ENCODE peak calls at places on chromosomes 6 and 20, in nine cellular contexts. One of them, this sample, is unnamed.
A peak's percentile ranks its signal among the peaks of the same experiment; 100 is the strongest.

GRCh38 chr6:69936674-69937363 is 70.5 kb downstream of the COL19A1 start:
- DNase-seq in GM23338: peak; percentile 2
- DNase-seq in tibial artery: no peak
- DNase-seq in fibroblast of the aortic adventitia: peak; percentile 67
- DNase-seq in astrocyte: peak; percentile 4
- DNase-seq in HL-60: no peak
- DNase-seq in lung: no peak
- DNase-seq in activated B cell treated with CpG ODN at 0.5 μM for 24 hours: no peak
- DNase-seq in epithelial cell of esophagus: peak; percentile 45
- DNase-seq in this sample: no peak

GRCh38 chr20:63657260-63657936 is 714 bp upstream of the RTEL1 start:
- DNase-seq in epithelial cell of esophagus: no peak
- DNase-seq in fibroblast of the aortic adventitia: no peak
- DNase-seq in GM23338: peak; percentile 56
- DNase-seq in HL-60: no peak
- DNase-seq in astrocyte: no peak
- DNase-seq in tibial artery: no peak
- DNase-seq in activated B cell treated with CpG ODN at 0.5 μM for 24 hours: no peak
- DNase-seq in lung: no peak
- DNase-seq in this sample: no peak

GRCh38 chr6:137016366-137016765 is 28.4 kb downstream of the IL20RA start:
- DNase-seq in astrocyte: peak; percentile 97
- DNase-seq in HL-60: no peak
- DNase-seq in epithelial cell of esophagus: no peak
- DNase-seq in lung: no peak
- DNase-seq in activated B cell treated with CpG ODN at 0.5 μM for 24 hours: no peak
- DNase-seq in GM23338: no peak
- DNase-seq in fibroblast of the aortic adventitia: peak; percentile 84
- DNase-seq in tibial artery: no peak
- DNase-seq in this sample: no peak

GRCh38 chr6:13715444-13715883 is 3.8 kb upstream of the RANBP9 start:
- DNase-seq in HL-60: peak; percentile 93
- DNase-seq in fibroblast of the aortic adventitia: no peak
- DNase-seq in activated B cell treated with CpG ODN at 0.5 μM for 24 hours: no peak
- DNase-seq in tibial artery: no peak
- DNase-seq in epithelial cell of esophagus: peak; percentile 78
- DNase-seq in GM23338: no peak
- DNase-seq in lung: no peak
- DNase-seq in astrocyte: no peak
- DNase-seq in this sample: no peak

GRCh38 chr20:34604980-34605788 is 46.7 kb downstream of the MAP1LC3A start:
- DNase-seq in astrocyte: peak; percentile 20
- DNase-seq in activated B cell treated with CpG ODN at 0.5 μM for 24 hours: no peak
- DNase-seq in GM23338: no peak
- DNase-seq in fibroblast of the aortic adventitia: peak; percentile 27
- DNase-seq in lung: no peak
- DNase-seq in epithelial cell of esophagus: no peak
- DNase-seq in tibial artery: no peak
- DNase-seq in HL-60: no peak
- DNase-seq in this sample: no peak

GRCh38 chr6:145028144-145028818 is 707.0 kb downstream of the EPM2A start:
- DNase-seq in tibial artery: no peak
- DNase-seq in HL-60: no peak
- DNase-seq in GM23338: peak; percentile 60
- DNase-seq in fibroblast of the aortic adventitia: peak; percentile 43
- DNase-seq in activated B cell treated with CpG ODN at 0.5 μM for 24 hours: no peak
- DNase-seq in astrocyte: no peak
- DNase-seq in epithelial cell of esophagus: peak; percentile 70
- DNase-seq in lung: no peak
- DNase-seq in this sample: no peak

GRCh38 chr6:168247456-168248147 is 72.0 kb downstream of the DACT2 start:
- DNase-seq in GM23338: no peak
- DNase-seq in lung: peak; percentile 57
- DNase-seq in tibial artery: no peak
- DNase-seq in fibroblast of the aortic adventitia: no peak
- DNase-seq in activated B cell treated with CpG ODN at 0.5 μM for 24 hours: no peak
- DNase-seq in epithelial cell of esophagus: no peak
- DNase-seq in astrocyte: no peak
- DNase-seq in HL-60: no peak
- DNase-seq in this sample: no peak

GRCh38 chr6:41700577-41701347 is 34.6 kb downstream of the TFEB start:
- DNase-seq in epithelial cell of esophagus: no peak
- DNase-seq in HL-60: no peak
- DNase-seq in GM23338: peak; percentile 57
- DNase-seq in activated B cell treated with CpG ODN at 0.5 μM for 24 hours: no peak
- DNase-seq in astrocyte: no peak
- DNase-seq in lung: no peak
- DNase-seq in tibial artery: no peak
- DNase-seq in fibroblast of the aortic adventitia: no peak
- DNase-seq in this sample: no peak

GRCh38 chr6:108798672-108799355 is 49.4 kb upstream of the ARMC2 start:
- DNase-seq in fibroblast of the aortic adventitia: no peak
- DNase-seq in GM23338: peak; percentile 27
- DNase-seq in HL-60: no peak
- DNase-seq in lung: no peak
- DNase-seq in epithelial cell of esophagus: no peak
- DNase-seq in tibial artery: peak; percentile 34
- DNase-seq in activated B cell treated with CpG ODN at 0.5 μM for 24 hours: no peak
- DNase-seq in astrocyte: no peak
- DNase-seq in this sample: no peak

GRCh38 chr6:149084761-149085574 is 232.5 kb upstream of the TAB2 start:
- DNase-seq in GM23338: no peak
- DNase-seq in lung: no peak
- DNase-seq in activated B cell treated with CpG ODN at 0.5 μM for 24 hours: no peak
- DNase-seq in fibroblast of the aortic adventitia: no peak
- DNase-seq in tibial artery: no peak
- DNase-seq in HL-60: no peak
- DNase-seq in epithelial cell of esophagus: no peak
- DNase-seq in astrocyte: no peak
- DNase-seq in this sample: no peak

GRCh38 chr6:106381871-106382270 is 21.4 kb downstream of the CRYBG1 start:
- DNase-seq in lung: no peak
- DNase-seq in HL-60: no peak
- DNase-seq in GM23338: peak; percentile 17
- DNase-seq in astrocyte: no peak
- DNase-seq in fibroblast of the aortic adventitia: peak; percentile 29
- DNase-seq in epithelial cell of esophagus: peak; percentile 89
- DNase-seq in tibial artery: no peak
- DNase-seq in activated B cell treated with CpG ODN at 0.5 μM for 24 hours: no peak
- DNase-seq in this sample: no peak

GRCh38 chr6:73665686-73666319 is 12.0 kb upstream of the SLC17A5 start:
- DNase-seq in astrocyte: no peak
- DNase-seq in activated B cell treated with CpG ODN at 0.5 μM for 24 hours: no peak
- DNase-seq in GM23338: no peak
- DNase-seq in epithelial cell of esophagus: peak; percentile 52
- DNase-seq in tibial artery: no peak
- DNase-seq in HL-60: no peak
- DNase-seq in lung: no peak
- DNase-seq in fibroblast of the aortic adventitia: no peak
- DNase-seq in this sample: no peak

GRCh38 chr6:11586574-11586973 is 49.0 kb downstream of the TMEM170B start:
- DNase-seq in tibial artery: no peak
- DNase-seq in astrocyte: peak; percentile 94
- DNase-seq in HL-60: no peak
- DNase-seq in lung: no peak
- DNase-seq in epithelial cell of esophagus: peak; percentile 72
- DNase-seq in activated B cell treated with CpG ODN at 0.5 μM for 24 hours: no peak
- DNase-seq in fibroblast of the aortic adventitia: peak; percentile 76
- DNase-seq in GM23338: peak; percentile 59
- DNase-seq in this sample: no peak

GRCh38 chr6:137978252-137978896 is 111.3 kb downstream of the TNFAIP3 start:
- DNase-seq in tibial artery: no peak
- DNase-seq in epithelial cell of esophagus: peak; percentile 85
- DNase-seq in GM23338: no peak
- DNase-seq in fibroblast of the aortic adventitia: peak; percentile 63
- DNase-seq in HL-60: no peak
- DNase-seq in activated B cell treated with CpG ODN at 0.5 μM for 24 hours: no peak
- DNase-seq in astrocyte: no peak
- DNase-seq in lung: no peak
- DNase-seq in this sample: no peak

GRCh38 chr6:13913226-13914001 is 11.3 kb upstream of the RNF182 start:
- DNase-seq in astrocyte: no peak
- DNase-seq in GM23338: no peak
- DNase-seq in fibroblast of the aortic adventitia: no peak
- DNase-seq in epithelial cell of esophagus: no peak
- DNase-seq in tibial artery: no peak
- DNase-seq in activated B cell treated with CpG ODN at 0.5 μM for 24 hours: no peak
- DNase-seq in HL-60: no peak
- DNase-seq in lung: no peak
- DNase-seq in this sample: no peak

GRCh38 chr6:35449287-35449881 is 2.8 kb upstream of the FANCE start:
- DNase-seq in activated B cell treated with CpG ODN at 0.5 μM for 24 hours: peak; percentile 30
- DNase-seq in fibroblast of the aortic adventitia: peak; percentile 78
- DNase-seq in GM23338: peak; percentile 93
- DNase-seq in tibial artery: no peak
- DNase-seq in astrocyte: peak; percentile 38
- DNase-seq in lung: no peak
- DNase-seq in epithelial cell of esophagus: peak; percentile 70
- DNase-seq in HL-60: no peak
- DNase-seq in this sample: no peak

GRCh38 chr6:53055873-53056272 is 9.3 kb upstream of the FBXO9 start:
- DNase-seq in activated B cell treated with CpG ODN at 0.5 μM for 24 hours: no peak
- DNase-seq in epithelial cell of esophagus: no peak
- DNase-seq in astrocyte: no peak
- DNase-seq in lung: no peak
- DNase-seq in tibial artery: no peak
- DNase-seq in HL-60: no peak
- DNase-seq in fibroblast of the aortic adventitia: no peak
- DNase-seq in GM23338: no peak
- DNase-seq in this sample: no peak

GRCh38 chr6:28326371-28326948 is 9.5 kb downstream of the ZSCAN31 start:
- DNase-seq in astrocyte: no peak
- DNase-seq in activated B cell treated with CpG ODN at 0.5 μM for 24 hours: no peak
- DNase-seq in tibial artery: no peak
- DNase-seq in epithelial cell of esophagus: no peak
- DNase-seq in fibroblast of the aortic adventitia: no peak
- DNase-seq in HL-60: no peak
- DNase-seq in lung: no peak
- DNase-seq in GM23338: no peak
- DNase-seq in this sample: no peak
- TF ChIP-seq CTCF in astrocyte: no peak
- TF ChIP-seq CTCF in activated B cell treated with CpG ODN at 0.5 μM for 24 hours: no peak
- TF ChIP-seq CTCF in tibial artery: no peak
- TF ChIP-seq CTCF in epithelial cell of esophagus: no peak
- TF ChIP-seq CTCF in fibroblast of the aortic adventitia: no peak
- TF ChIP-seq CTCF in HL-60: no peak
- TF ChIP-seq CTCF in lung: no peak
- TF ChIP-seq CTCF in GM23338: no peak
- TF ChIP-seq CTCF in this sample: no peak

GRCh38 chr6:7851780-7852179 is 58.8 kb downstream of the TXNDC5 start:
- DNase-seq in lung: no peak
- DNase-seq in tibial artery: no peak
- DNase-seq in fibroblast of the aortic adventitia: no peak
- DNase-seq in HL-60: no peak
- DNase-seq in epithelial cell of esophagus: no peak
- DNase-seq in activated B cell treated with CpG ODN at 0.5 μM for 24 hours: no peak
- DNase-seq in astrocyte: no peak
- DNase-seq in GM23338: no peak
- DNase-seq in this sample: no peak

GRCh38 chr6:7848229-7848628 is 62.4 kb downstream of the TXNDC5 start:
- DNase-seq in fibroblast of the aortic adventitia: no peak
- DNase-seq in GM23338: no peak
- DNase-seq in tibial artery: no peak
- DNase-seq in lung: no peak
- DNase-seq in HL-60: no peak
- DNase-seq in astrocyte: no peak
- DNase-seq in epithelial cell of esophagus: no peak
- DNase-seq in activated B cell treated with CpG ODN at 0.5 μM for 24 hours: no peak
- DNase-seq in this sample: no peak

GRCh38 chr6:7841781-7842468 is 68.7 kb downstream of the TXNDC5 start:
- DNase-seq in tibial artery: no peak
- DNase-seq in HL-60: no peak
- DNase-seq in fibroblast of the aortic adventitia: peak; percentile 76
- DNase-seq in astrocyte: no peak
- DNase-seq in GM23338: no peak
- DNase-seq in epithelial cell of esophagus: no peak
- DNase-seq in lung: no peak
- DNase-seq in activated B cell treated with CpG ODN at 0.5 μM for 24 hours: no peak
- DNase-seq in this sample: no peak

GRCh38 chr6:7846971-7847818 is 63.4 kb downstream of the TXNDC5 start:
- DNase-seq in lung: no peak
- DNase-seq in GM23338: peak; percentile 27
- DNase-seq in tibial artery: no peak
- DNase-seq in astrocyte: peak; percentile 26
- DNase-seq in activated B cell treated with CpG ODN at 0.5 μM for 24 hours: no peak
- DNase-seq in epithelial cell of esophagus: peak; percentile 11
- DNase-seq in fibroblast of the aortic adventitia: peak; percentile 87
- DNase-seq in HL-60: no peak
- DNase-seq in this sample: no peak
- TF ChIP-seq CTCF in lung: no peak
- TF ChIP-seq CTCF in GM23338: peak; percentile 36
- TF ChIP-seq CTCF in tibial artery: peak; percentile 13
- TF ChIP-seq CTCF in astrocyte: no peak
- TF ChIP-seq CTCF in activated B cell treated with CpG ODN at 0.5 μM for 24 hours: no peak
- TF ChIP-seq CTCF in epithelial cell of esophagus: no peak
- TF ChIP-seq CTCF in fibroblast of the aortic adventitia: peak; percentile 74
- TF ChIP-seq CTCF in HL-60: no peak
- TF ChIP-seq CTCF in this sample: no peak

GRCh38 chr6:25375125-25375524 is 96.0 kb downstream of the CARMIL1 start:
- DNase-seq in tibial artery: no peak
- DNase-seq in GM23338: no peak
- DNase-seq in HL-60: no peak
- DNase-seq in lung: no peak
- DNase-seq in activated B cell treated with CpG ODN at 0.5 μM for 24 hours: no peak
- DNase-seq in fibroblast of the aortic adventitia: no peak
- DNase-seq in astrocyte: no peak
- DNase-seq in epithelial cell of esophagus: no peak
- DNase-seq in this sample: no peak

GRCh38 chr6:25381077-25381476 is 101.9 kb downstream of the CARMIL1 start:
- DNase-seq in GM23338: no peak
- DNase-seq in astrocyte: no peak
- DNase-seq in fibroblast of the aortic adventitia: peak; percentile 25
- DNase-seq in activated B cell treated with CpG ODN at 0.5 μM for 24 hours: no peak
- DNase-seq in epithelial cell of esophagus: no peak
- DNase-seq in HL-60: no peak
- DNase-seq in tibial artery: no peak
- DNase-seq in lung: no peak
- DNase-seq in this sample: no peak

DNA sequence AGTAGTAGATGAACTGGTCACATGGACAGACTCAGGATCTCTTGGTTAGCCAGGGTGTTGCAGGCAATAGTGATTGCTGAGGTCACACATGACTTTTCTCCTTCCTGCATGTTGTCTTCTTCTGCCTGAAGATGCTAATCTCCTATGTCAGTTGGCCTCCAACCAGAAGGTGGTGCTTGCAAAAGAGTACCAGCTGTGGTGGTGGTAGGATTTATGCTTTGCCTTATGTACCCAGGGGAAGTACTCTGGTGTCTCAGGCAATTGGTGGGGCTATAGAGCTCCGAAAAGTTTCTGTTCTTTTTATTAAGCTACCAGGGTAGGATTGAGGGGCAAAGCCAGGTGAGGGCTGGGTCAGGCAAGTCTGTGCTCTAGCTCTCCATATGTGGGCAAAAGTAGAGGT is 98.5 kb downstream of the CARMIL1 start:
- DNase-seq in astrocyte: no peak
- DNase-seq in lung: no peak
- DNase-seq in tibial artery: no peak
- DNase-seq in epithelial cell of esophagus: no peak
- DNase-seq in fibroblast of the aortic adventitia: no peak
- DNase-seq in activated B cell treated with CpG ODN at 0.5 μM for 24 hours: no peak
- DNase-seq in HL-60: no peak
- DNase-seq in GM23338: no peak
- DNase-seq in this sample: no peak
- TF ChIP-seq CTCF in astrocyte: no peak
- TF ChIP-seq CTCF in lung: no peak
- TF ChIP-seq CTCF in tibial artery: no peak
- TF ChIP-seq CTCF in epithelial cell of esophagus: no peak
- TF ChIP-seq CTCF in fibroblast of the aortic adventitia: no peak
- TF ChIP-seq CTCF in activated B cell treated with CpG ODN at 0.5 μM for 24 hours: no peak
- TF ChIP-seq CTCF in HL-60: no peak
- TF ChIP-seq CTCF in GM23338: no peak
- TF ChIP-seq CTCF in this sample: no peak

GRCh38 chr20:47887477-47888080 is 102.3 kb upstream of the SULF2 start:
- DNase-seq in GM23338: no peak
- DNase-seq in astrocyte: no peak
- DNase-seq in lung: no peak
- DNase-seq in activated B cell treated with CpG ODN at 0.5 μM for 24 hours: no peak
- DNase-seq in HL-60: no peak
- DNase-seq in fibroblast of the aortic adventitia: no peak
- DNase-seq in tibial artery: no peak
- DNase-seq in epithelial cell of esophagus: no peak
- DNase-seq in this sample: no peak
- TF ChIP-seq CTCF in GM23338: no peak
- TF ChIP-seq CTCF in astrocyte: no peak
- TF ChIP-seq CTCF in lung: no peak
- TF ChIP-seq CTCF in activated B cell treated with CpG ODN at 0.5 μM for 24 hours: no peak
- TF ChIP-seq CTCF in HL-60: no peak
- TF ChIP-seq CTCF in fibroblast of the aortic adventitia: no peak
- TF ChIP-seq CTCF in tibial artery: no peak
- TF ChIP-seq CTCF in epithelial cell of esophagus: no peak
- TF ChIP-seq CTCF in this sample: no peak

This sample was measured in type B pancreatic cell.